ENCODE peak calls at places on chromosomes 6 and 20, in five cellular contexts. H, V, L, Y and E are unnamed samples.

GRCh38 chr6:6002809-6003333 is 3.9 kb downstream of the NRN1 start:
- DNase-seq in Y (no peak), V (no peak), H (no peak), L (no peak), E (no peak)

GRCh38 chr6:167407239-167408064 is 82.6 kb downstream of the TTLL2 start:
- DNase-seq in Y (no peak), L (no peak), V (no peak), H (no peak), E (no peak)

GRCh38 chr6:85945454-85946185 is 302.9 kb upstream of the SYNCRIP start:
- DNase-seq in H (no peak), Y (no peak), V (no peak), L (no peak), E (no peak)

GRCh38 chr6:117344444-117345291 is 79.3 kb downstream of the VGLL2 start:
- DNase-seq in L (no peak), V (no peak), Y (no peak), H (no peak), E (no peak)

GRCh38 chr20:57772349-57772964 is 62.6 kb upstream of the PMEPA1 start:
- DNase-seq in L (no peak), Y (no peak), V (no peak), H (no peak), E (no peak)

GRCh38 chr20:1494436-1494835 is 3.2 kb upstream of the SIRPB2 start:
- DNase-seq in Y (no peak), V (no peak), L (no peak), H (no peak), E (no peak)

GRCh38 chr6:107704377-107705013 is 119.6 kb downstream of the SCML4 start:
- DNase-seq in L (peak; percentile 51), Y (no peak), V (no peak), H (no peak), E (no peak)

GRCh38 chr6:37845930-37846329 is 26.4 kb downstream of the ZFAND3 start:
- DNase-seq in H (no peak), V (no peak), Y (no peak), L (no peak), E (no peak)

GRCh38 chr20:4720121-4720976 is 1.4 kb upstream of the PRND start:
- DNase-seq in V (no peak), Y (peak; percentile 80), L (peak; percentile 93), H (peak; percentile 18), E (peak; percentile 87)

GRCh38 chr6:31769684-31770371 is 7.3 kb downstream of the VWA7 start:
- DNase-seq in V (peak; percentile 31), H (peak; percentile 10), Y (peak; percentile 87), L (no peak), E (no peak)